ENCODE peak calls at places on chromosomes 16 and 17, in four cellular contexts. T is K562, Y is HepG2, F is GM12878. M is an unnamed sample.

GRCh38 chr17:8922451-8922850 is 43.1 kb downstream of the PIK3R5 start:
- DNase-seq in T (no peak), Y (no peak), F (no peak), M (no peak)

GRCh38 chr17:61396586-61397085 is 3.0 kb upstream of the TBX2 start:
- DNase-seq in T (no peak), Y (no peak), F (no peak), M (no peak)

GRCh38 chr17:50923611-50924010 is 57.5 kb upstream of the TOB1 start:
- DNase-seq in T (no peak), Y (no peak), F (no peak), M (no peak)

GRCh38 chr17:70208825-70209555 is 39.7 kb downstream of the KCNJ2 start:
- DNase-seq in T (no peak), Y (no peak), F (peak), M (no peak)

GRCh38 chr16:22388101-22388644 is 13.8 kb upstream of the CDR2 start:
- DNase-seq in T (no peak), Y (no peak), F (no peak), M (no peak)

GRCh38 chr17:80220709-80221215 is 535 bp downstream of the SLC26A11 start:
- DNase-seq in T (no peak), Y (no peak), F (no peak), M (no peak)

GRCh38 chr16:22383827-22384226 is 9.4 kb upstream of the CDR2 start:
- DNase-seq in T (no peak), Y (no peak), F (no peak), M (no peak)

GRCh38 chr17:67639555-67639954 is 78.2 kb upstream of the NOL11 start:
- DNase-seq in T (no peak), Y (peak), F (no peak), M (no peak)

GRCh38 chr17:49277638-49278037 is 47.1 kb upstream of the PHOSPHO1 start:
- DNase-seq in T (no peak), Y (no peak), F (no peak), M (no peak)

GRCh38 chr16:6574146-6574545 is 758.5 kb upstream of the RBFOX1 start:
- DNase-seq in T (no peak), Y (no peak), F (no peak), M (no peak)

GRCh38 chr16:11410382-11411058 is 65.3 kb downstream of the RMI2 start:
- DNase-seq in T (no peak), Y (no peak), F (no peak), M (no peak)

GRCh38 chr17:4530799-4531730 is 24.1 kb downstream of the MYBBP1A start:
- DNase-seq in T (no peak), Y (no peak), F (no peak), M (no peak)

GRCh38 chr16:26727801-26728200 is 338.9 kb upstream of the C16orf82 start:
- DNase-seq in T (no peak), Y (no peak), F (no peak), M (no peak)

GRCh38 chr17:21194210-21194609 is 19.8 kb downstream of the TMEM11 start:
- DNase-seq in T (no peak), Y (no peak), F (no peak), M (no peak)

GRCh38 chr16:57012353-57012752 is 23.0 kb downstream of the NLRC5 start:
- DNase-seq in T (no peak), Y (no peak), F (no peak), M (peak)

GRCh38 chr17:68892193-68892592 is 63.0 kb downstream of the ABCA8 start:
- DNase-seq in T (no peak), Y (no peak), F (no peak), M (no peak)

GRCh38 chr16:22232277-22233049 is 26.4 kb downstream of the EEF2K start:
- DNase-seq in T (no peak), Y (peak), F (no peak), M (no peak)

GRCh38 chr16:51290886-51291285 is 139.8 kb upstream of the SALL1 start:
- DNase-seq in T (no peak), Y (no peak), F (no peak), M (peak)

GRCh38 chr16:57372372-57373116 is at the start of gene CX3CL1:
- DNase-seq in T (no peak), Y (peak), F (no peak), M (peak)

GRCh38 chr16:11233727-11234376 is 22.2 kb downstream of the SOCS1 start:
- DNase-seq in T (peak), Y (no peak), F (no peak), M (peak)

GRCh38 chr17:8056976-8057625 is 18.2 kb downstream of the ALOX15B start:
- DNase-seq in T (no peak), Y (peak), F (no peak), M (no peak)

GRCh38 chr17:48103379-48103715 is 2.1 kb upstream of the CBX1 start:
- DNase-seq in T (no peak), Y (no peak), F (no peak), M (no peak)

GRCh38 chr17:65332375-65332774 is 195.2 kb downstream of the RGS9 start:
- DNase-seq in T (no peak), Y (no peak), F (no peak), M (no peak)

GRCh38 chr16:8575399-8575798 is 14.9 kb downstream of the TMEM114 start:
- DNase-seq in T (no peak), Y (no peak), F (no peak), M (no peak)
- TF ChIP-seq ETV6 in T (no peak), Y (no peak), F (no peak), M (no peak)

GRCh38 chr17:1894753-1895339 is 65.0 kb downstream of the RPA1 start:
- DNase-seq in T (peak), Y (no peak), F (no peak), M (no peak)

GRCh38 chr17:1896243-1897163 is 66.7 kb downstream of the RPA1 start:
- DNase-seq in T (no peak), Y (peak), F (peak), M (no peak)

GRCh38 chr17:1888741-1889140 is 58.9 kb downstream of the RPA1 start:
- DNase-seq in T (no peak), Y (no peak), F (no peak), M (no peak)

DNA sequence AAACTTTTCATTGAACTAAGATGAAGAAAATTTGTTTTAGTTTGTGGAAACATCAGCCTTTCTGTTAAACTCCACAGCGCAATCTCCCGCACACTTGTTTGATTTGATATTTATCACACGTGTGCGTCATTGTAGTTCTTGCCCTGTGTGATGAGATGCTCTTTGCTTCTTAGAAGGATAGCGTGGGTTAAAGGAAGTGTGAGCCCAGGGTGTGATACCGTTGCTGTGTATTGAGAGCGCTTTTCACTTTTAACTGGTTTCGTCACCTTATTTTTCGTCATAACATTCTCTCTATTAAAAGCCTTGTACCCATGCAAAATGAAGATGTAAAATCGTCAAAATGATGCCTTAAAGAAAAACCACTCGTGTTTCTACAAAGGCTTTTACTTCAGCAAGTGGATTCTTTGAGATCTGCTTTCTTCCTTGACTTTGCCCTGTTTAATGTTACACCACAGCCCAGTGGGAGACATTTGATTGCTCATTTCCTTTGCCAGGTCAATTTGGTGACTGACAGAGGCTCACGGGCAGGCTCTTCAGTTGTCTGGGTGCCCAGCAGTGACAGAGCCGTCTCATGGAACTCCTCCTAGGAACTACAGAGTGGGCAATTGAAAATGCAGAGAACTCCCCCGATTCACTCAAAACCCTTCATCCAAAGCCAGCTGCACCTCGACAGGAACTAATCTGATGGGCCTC is 61.1 kb downstream of the RPA1 start:
- DNase-seq in T (no peak), Y (no peak), F (no peak), M (no peak)
- TF ChIP-seq ETV6 in T (no peak), Y (no peak), F (no peak), M (no peak)

DNA sequence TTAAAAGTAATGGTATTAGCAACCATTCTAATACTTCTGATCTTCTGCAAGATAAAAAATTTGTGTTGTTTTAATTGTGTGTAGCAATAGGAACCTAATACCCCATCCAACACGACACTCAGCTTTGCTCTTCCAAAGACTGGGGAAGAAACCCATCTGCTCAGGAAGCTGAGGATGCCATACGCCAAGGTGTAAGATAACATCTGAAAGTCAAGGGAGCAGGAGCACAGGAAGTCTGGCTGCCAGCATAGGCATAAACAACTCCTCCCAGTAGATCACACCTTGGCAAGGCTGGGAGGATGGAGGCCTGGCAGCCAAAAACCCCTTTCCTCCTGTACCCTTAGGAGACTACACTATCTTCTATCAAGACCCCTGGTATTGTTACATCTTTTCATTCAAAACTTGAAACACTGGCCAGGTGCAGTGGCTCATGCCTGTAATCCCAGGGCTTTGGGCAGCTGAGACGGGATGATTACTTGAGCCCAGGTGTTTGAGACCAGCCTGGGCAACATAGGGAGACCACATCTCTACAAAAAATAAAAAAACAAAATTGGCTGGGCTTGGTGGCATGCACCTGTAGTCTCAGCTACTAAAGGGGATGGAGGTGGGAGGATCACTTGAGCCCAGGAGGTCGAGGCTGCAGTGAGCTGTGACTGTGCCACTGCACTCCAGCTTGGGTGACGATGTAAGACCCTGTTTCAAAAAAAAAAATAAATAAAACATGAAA is 5.7 kb upstream of the SPHK1 start:
- DNase-seq in T (no peak), Y (no peak), F (no peak), M (no peak)
- TF ChIP-seq ETV6 in T (no peak), Y (no peak), F (no peak), M (no peak)

GRCh38 chr17:82929676-82930042 is 89.8 kb upstream of the ZNF750 start:
- DNase-seq in T (no peak), Y (no peak), F (no peak), M (no peak)

GRCh38 chr17:82927311-82927660 is 87.5 kb upstream of the ZNF750 start:
- DNase-seq in T (no peak), Y (no peak), F (no peak), M (no peak)

GRCh38 chr17:82929011-82929622 is 89.3 kb upstream of the ZNF750 start:
- DNase-seq in T (no peak), Y (no peak), F (no peak), M (no peak)

GRCh38 chr17:82926716-82927115 is 86.9 kb upstream of the ZNF750 start:
- DNase-seq in T (no peak), Y (no peak), F (no peak), M (no peak)

GRCh38 chr17:82927661-82928601 is 88.1 kb upstream of the ZNF750 start:
- DNase-seq in T (no peak), Y (no peak), F (no peak), M (no peak)
- TF ChIP-seq ETV6 in T (no peak), Y (no peak), F (no peak), M (no peak)

GRCh38 chr16:58519707-58520106 is 4.4 kb downstream of the SETD6 start:
- DNase-seq in T (no peak), Y (no peak), F (no peak), M (no peak)

GRCh38 chr16:58516768-58517107 is 1.4 kb downstream of the SETD6 start:
- DNase-seq in T (no peak), Y (no peak), F (no peak), M (no peak)

GRCh38 chr16:58515871-58516767 is 802 bp downstream of the SETD6 start:
- DNase-seq in T (peak), Y (peak), F (no peak), M (peak)

GRCh38 chr16:58518083-58518979 is 3.0 kb downstream of the SETD6 start:
- DNase-seq in T (no peak), Y (no peak), F (peak), M (no peak)

GRCh38 chr16:58518980-58519368 is 3.7 kb downstream of the SETD6 start:
- DNase-seq in T (no peak), Y (no peak), F (no peak), M (no peak)
- TF ChIP-seq ETV6 in T (no peak), Y (no peak), F (no peak), M (no peak)

GRCh38 chr16:88035292-88035691 is 84.1 kb downstream of the BANP start:
- DNase-seq in T (no peak), Y (no peak), F (no peak), M (no peak)
- TF ChIP-seq ETV6 in T (no peak), Y (no peak), F (no peak), M (no peak)

M was measured in WTC11.